ENCODE peak calls at places on chromosomes 16 and 17, in four cellular contexts. G, K, J and A are unnamed samples.

GRCh38 chr16:12547608-12547922 is 256.1 kb downstream of the CPPED1 start:
- DNase-seq in G (no peak), K (no peak), J (no peak), A (no peak)

GRCh38 chr17:6052926-6053325 is 17.3 kb upstream of the WSCD1 start:
- DNase-seq in G (no peak), J (no peak), K (no peak), A (no peak)

GRCh38 chr17:78400581-78401240 is 22.3 kb downstream of the PGS1 start:
- DNase-seq in G (no peak), K (no peak), J (no peak), A (no peak)

GRCh38 chr17:34071891-34072420 is 183.1 kb upstream of the CCL2 start:
- DNase-seq in K (no peak), G (no peak), J (no peak), A (peak)

GRCh38 chr16:30660424-30661251 is 2.4 kb downstream of the FBRS start:
- DNase-seq in G (no peak), J (no peak), K (no peak), A (no peak)

GRCh38 chr16:30456302-30456701 is 10.6 kb upstream of the SEPHS2 start:
- DNase-seq in G (no peak), K (no peak), J (no peak), A (no peak)

GRCh38 chr16:87344931-87345631 is 27.9 kb upstream of the C16orf95 start:
- DNase-seq in G (no peak), J (no peak), K (no peak), A (peak)

GRCh38 chr16:66028505-66029216 is 337.8 kb upstream of the CDH5 start:
- DNase-seq in J (no peak), K (no peak), G (no peak), A (no peak)

GRCh38 chr17:45440161-45440859 is 7.6 kb upstream of the ARHGAP27 start:
- DNase-seq in K (peak), J (no peak), G (peak), A (peak)

GRCh38 chr16:21075252-21075651 is 75.4 kb downstream of the DNAH3 start:
- DNase-seq in K (no peak), G (no peak), J (no peak), A (no peak)

GRCh38 chr17:77440571-77440981 is 299.8 kb downstream of the SEC14L1 start:
- DNase-seq in J (no peak), K (no peak), G (no peak), A (no peak)

GRCh38 chr17:76524598-76525512 is 12.7 kb downstream of the CYGB start:
- DNase-seq in K (peak), J (no peak), G (no peak), A (no peak)

GRCh38 chr17:31743767-31744166 is 115.3 kb downstream of the COPRS start:
- DNase-seq in K (no peak), J (no peak), G (no peak), A (peak)

GRCh38 chr17:791807-792206 is 9.7 kb downstream of the MRM3 start:
- DNase-seq in K (no peak), J (no peak), G (no peak), A (no peak)

GRCh38 chr17:17206913-17207368 is 808 bp upstream of the PLD6 start:
- DNase-seq in G (no peak), J (no peak), K (no peak), A (no peak)

GRCh38 chr16:73047221-73047535 is 750 bp downstream of the ZFHX3 start:
- DNase-seq in K (no peak), G (no peak), J (no peak), A (no peak)

GRCh38 chr16:53737563-53737962 is 33.6 kb downstream of the FTO start:
- DNase-seq in G (no peak), J (no peak), K (no peak), A (no peak)

GRCh38 chr16:12159028-12159427 is 182.5 kb downstream of the SNX29 start:
- DNase-seq in K (no peak), G (no peak), J (no peak), A (no peak)

GRCh38 chr17:77462101-77462500 is 321.3 kb downstream of the SEC14L1 start:
- DNase-seq in G (no peak), J (peak), K (no peak), A (no peak)

GRCh38 chr17:57555636-57556175 is 189.4 kb downstream of the CCDC182 start:
- DNase-seq in K (no peak), J (no peak), G (no peak), A (no peak)

GRCh38 chr17:68455756-68456528 is 1.4 kb downstream of the WIPI1 start:
- DNase-seq in J (no peak), K (peak), G (no peak), A (no peak)

GRCh38 chr16:89495121-89495520 is 4.8 kb upstream of the ANKRD11 start:
- DNase-seq in G (no peak), J (no peak), K (no peak), A (no peak)

GRCh38 chr16:85857406-85857805 is 41.6 kb upstream of the IRF8 start:
- DNase-seq in G (no peak), J (no peak), K (no peak), A (no peak)

GRCh38 chr16:30777591-30778297 is 9.3 kb downstream of the ZNF629 start:
- DNase-seq in K (no peak), G (no peak), J (no peak), A (peak)

GRCh38 chr16:31386157-31386984 is 6.8 kb upstream of the ITGAD start:
- DNase-seq in J (no peak), G (no peak), K (no peak), A (peak)

GRCh38 chr17:68431661-68432071 is 25.6 kb downstream of the WIPI1 start:
- DNase-seq in K (peak), J (no peak), G (peak), A (peak)

GRCh38 chr17:55622547-55622946 is 100.1 kb downstream of the TMEM100 start:
- DNase-seq in K (no peak), J (no peak), G (no peak), A (no peak)

GRCh38 chr16:84619103-84619460 is 1.2 kb upstream of the COTL1 start:
- DNase-seq in K (no peak), G (no peak), J (no peak), A (no peak)
- H2AFZ ChIP-seq in K (no peak), G (peak), J (no peak), A (no peak)

GRCh38 chr17:28885951-28886350 is 11.6 kb downstream of the FLOT2 start:
- DNase-seq in G (no peak), K (no peak), J (no peak), A (no peak)

GRCh38 chr17:28889996-28890395 is 7.5 kb downstream of the FLOT2 start:
- DNase-seq in K (no peak), G (no peak), J (no peak), A (no peak)

GRCh38 chr17:28888832-28889231 is 8.7 kb downstream of the FLOT2 start:
- DNase-seq in J (no peak), G (no peak), K (no peak), A (no peak)

GRCh38 chr17:28885363-28885762 is 12.2 kb downstream of the FLOT2 start:
- DNase-seq in K (no peak), G (no peak), J (no peak), A (no peak)

GRCh38 chr17:28887871-28888471 is 9.6 kb downstream of the FLOT2 start:
- DNase-seq in K (no peak), G (no peak), J (no peak), A (no peak)
- TF ChIP-seq JUNB in K (no peak), G (no peak), J (no peak), A (no peak)

DNA sequence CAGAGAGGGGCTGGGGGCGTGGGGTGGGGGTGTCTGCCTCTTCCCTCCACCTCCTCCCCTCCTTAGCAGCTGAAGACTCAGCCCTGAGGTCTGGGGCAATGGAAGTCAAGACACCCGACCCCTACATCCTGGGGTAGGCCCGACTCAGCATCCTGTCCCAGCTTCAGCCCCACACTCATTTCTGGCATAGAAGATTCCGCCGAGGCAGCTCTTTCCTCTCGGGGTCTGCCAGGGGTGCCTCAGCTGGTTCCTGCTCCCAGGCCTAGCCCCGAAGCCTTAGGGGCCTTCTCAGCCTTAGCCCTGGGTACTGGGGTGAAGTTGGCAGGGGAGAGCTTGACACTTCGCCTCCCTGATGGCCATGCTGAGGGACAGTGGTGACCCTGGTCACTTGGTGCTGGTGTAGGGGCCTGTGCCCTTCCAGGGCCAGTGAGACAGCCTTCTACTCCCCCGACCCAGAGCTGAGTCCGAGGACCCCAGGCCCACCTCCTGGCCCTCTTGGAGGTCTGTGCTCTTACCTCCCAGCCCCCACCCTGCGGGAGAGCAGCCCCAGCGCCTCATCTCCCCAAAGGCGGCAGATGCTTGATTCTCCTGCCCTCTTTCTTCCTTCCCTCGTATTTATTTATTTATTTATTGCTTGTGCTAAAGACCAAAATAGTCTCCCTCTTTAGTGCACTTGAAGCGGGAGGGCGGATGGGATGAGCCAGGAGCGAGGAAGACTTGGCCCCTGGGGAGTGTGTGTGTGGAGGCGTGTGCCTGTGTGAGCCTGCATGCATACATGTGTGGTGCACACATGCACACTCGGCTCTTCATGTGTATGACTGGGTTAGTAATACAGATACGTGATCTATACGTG is 42.5 kb downstream of the KCNJ12 start:
- DNase-seq in K (no peak), J (no peak), G (no peak), A (no peak)
- H3K4me3 ChIP-seq in K (no peak), J (no peak), G (no peak), A (no peak)

GRCh38 chr16:50981951-50982350 is 169.1 kb downstream of the SALL1 start:
- DNase-seq in J (no peak), K (no peak), G (no peak), A (no peak)
- H2AFZ ChIP-seq in J (no peak), K (no peak), G (no peak), A (no peak)

GRCh38 chr17:79628861-79629547 is 18.2 kb upstream of the RBFOX3 start:
- DNase-seq in G (no peak), J (no peak), K (no peak), A (no peak)
- TF ChIP-seq JUNB in G (no peak), J (no peak), K (no peak), A (no peak)